ENCODE peak calls at places on chromosomes 1 and 21, in four cellular contexts. W is nucleus accumbens, H is fibroblast of the aortic adventitia, A is myocyte. I is an unnamed sample.

GRCh38 chr1:17581389-17582123 is 42.1 kb downstream of the ARHGEF10L start:
- DNase-seq in W (no peak), A (no peak), H (no peak), I (no peak)

GRCh38 chr1:157117527-157118057 is 18.0 kb upstream of the ETV3L start:
- DNase-seq in H (no peak), W (no peak), A (no peak), I (no peak)

GRCh38 chr21:35150562-35151226 is 101.6 kb upstream of the RUNX1 start:
- DNase-seq in H (peak), A (peak), W (no peak), I (peak)

GRCh38 chr1:180849031-180849775 is 63.5 kb upstream of the KIAA1614 start:
- DNase-seq in H (no peak), A (no peak), W (no peak), I (no peak)

GRCh38 chr1:175933801-175934200 is 190.4 kb upstream of the TNR start:
- DNase-seq in W (no peak), H (peak), A (peak), I (peak)

GRCh38 chr1:113958691-113959090 is 20.6 kb upstream of the OLFML3 start:
- DNase-seq in H (no peak), W (no peak), A (no peak), I (no peak)

GRCh38 chr1:72399807-72400206 is 117.5 kb upstream of the NEGR1 start:
- DNase-seq in W (no peak), A (no peak), H (no peak), I (no peak)

GRCh38 chr1:227125929-227126545 is 185.9 kb downstream of the COQ8A start:
- DNase-seq in A (no peak), H (no peak), W (no peak), I (no peak)

GRCh38 chr1:115544131-115544530 is 97.6 kb upstream of the VANGL1 start:
- DNase-seq in H (peak), A (no peak), W (no peak), I (peak)

GRCh38 chr1:153519242-153519641 is 16.5 kb downstream of the S100A6 start:
- DNase-seq in H (no peak), A (no peak), W (no peak), I (no peak)

GRCh38 chr1:248892590-248892989 is 13.4 kb upstream of the PGBD2 start:
- DNase-seq in W (no peak), A (no peak), H (no peak), I (no peak)

GRCh38 chr1:6358757-6359567 is 34.6 kb downstream of the ACOT7 start:
- DNase-seq in A (no peak), H (peak), W (no peak), I (peak)

GRCh38 chr21:34793471-34793870 is 124.7 kb downstream of the CLIC6 start:
- DNase-seq in H (no peak), A (no peak), W (no peak), I (no peak)

GRCh38 chr21:38770660-38771059 is 35.1 kb upstream of the ETS2 start:
- DNase-seq in H (no peak), A (no peak), W (no peak), I (no peak)

GRCh38 chr1:12587981-12588620 is 29.9 kb downstream of the DHRS3 start:
- DNase-seq in W (no peak), H (no peak), A (no peak), I (peak)

GRCh38 chr1:70874063-70874462 is 173.6 kb downstream of the PTGER3 start:
- DNase-seq in H (no peak), A (no peak), W (no peak), I (no peak)

GRCh38 chr1:204102719-204103118 is 29.8 kb downstream of the SOX13 start:
- DNase-seq in A (no peak), W (no peak), H (no peak), I (no peak)

GRCh38 chr1:20410555-20410954 is 75.5 kb downstream of the CAMK2N1 start:
- DNase-seq in H (peak), A (peak), W (no peak), I (peak)

GRCh38 chr1:68544651-68545050 is 47.8 kb upstream of the DEPDC1 start:
- DNase-seq in H (no peak), A (no peak), W (no peak), I (no peak)

GRCh38 chr1:206723500-206724472 is 39.1 kb downstream of the MAPKAPK2 start:
- DNase-seq in H (peak), A (peak), W (no peak), I (peak)

GRCh38 chr21:32448803-32449594 is 36.5 kb downstream of the EVA1C start:
- DNase-seq in A (peak), H (peak), W (no peak), I (peak)

I was measured in fibroblast of mammary gland.